ENCODE peak calls at places on chromosomes 11 and 22, in five cellular contexts. One of them, this sample, is unnamed.

GRCh38 chr22:36982136-36982535 is 37.1 kb downstream of the TST start:
- DNase-seq in upper lobe of left lung: no peak
- DNase-seq in brain microvascular endothelial cell: no peak
- DNase-seq in choroid plexus epithelial cell: no peak
- DNase-seq in WTC11: no peak
- DNase-seq in this sample: peak

GRCh38 chr11:129992161-129992944 is 10.3 kb downstream of the PRDM10 start:
- DNase-seq in WTC11: peak
- DNase-seq in brain microvascular endothelial cell: no peak
- DNase-seq in upper lobe of left lung: no peak
- DNase-seq in choroid plexus epithelial cell: peak
- DNase-seq in this sample: no peak

GRCh38 chr11:85685131-85685819 is 720 bp downstream of the CCDC89 start:
- DNase-seq in choroid plexus epithelial cell: no peak
- DNase-seq in WTC11: no peak
- DNase-seq in brain microvascular endothelial cell: no peak
- DNase-seq in upper lobe of left lung: peak
- DNase-seq in this sample: no peak

GRCh38 chr11:115151010-115151409 is 353.2 kb downstream of the CADM1 start:
- DNase-seq in upper lobe of left lung: no peak
- DNase-seq in WTC11: no peak
- DNase-seq in choroid plexus epithelial cell: no peak
- DNase-seq in brain microvascular endothelial cell: no peak
- DNase-seq in this sample: no peak

GRCh38 chr11:129143335-129143734 is 48.8 kb downstream of the ARHGAP32 start:
- DNase-seq in WTC11: no peak
- DNase-seq in choroid plexus epithelial cell: peak
- DNase-seq in upper lobe of left lung: peak
- DNase-seq in brain microvascular endothelial cell: peak
- DNase-seq in this sample: peak

GRCh38 chr11:12827929-12828812 is 153.9 kb downstream of the TEAD1 start:
- DNase-seq in brain microvascular endothelial cell: peak
- DNase-seq in choroid plexus epithelial cell: peak
- DNase-seq in upper lobe of left lung: no peak
- DNase-seq in WTC11: no peak
- DNase-seq in this sample: peak

GRCh38 chr11:11977206-11977938 is 31.1 kb downstream of the DKK3 start:
- DNase-seq in brain microvascular endothelial cell: peak
- DNase-seq in choroid plexus epithelial cell: peak
- DNase-seq in upper lobe of left lung: no peak
- DNase-seq in WTC11: no peak
- DNase-seq in this sample: peak

GRCh38 chr11:43614214-43614613 is 66.3 kb upstream of the HSD17B12 start:
- DNase-seq in brain microvascular endothelial cell: no peak
- DNase-seq in WTC11: no peak
- DNase-seq in upper lobe of left lung: no peak
- DNase-seq in choroid plexus epithelial cell: no peak
- DNase-seq in this sample: no peak

GRCh38 chr11:73976451-73977151 is 6.0 kb downstream of the UCP2 start:
- DNase-seq in WTC11: no peak
- DNase-seq in brain microvascular endothelial cell: no peak
- DNase-seq in upper lobe of left lung: no peak
- DNase-seq in choroid plexus epithelial cell: no peak
- DNase-seq in this sample: no peak

GRCh38 chr11:2752923-2753322 is 53.1 kb upstream of the KCNQ1OT1 start:
- DNase-seq in brain microvascular endothelial cell: no peak
- DNase-seq in WTC11: no peak
- DNase-seq in upper lobe of left lung: no peak
- DNase-seq in choroid plexus epithelial cell: no peak
- DNase-seq in this sample: no peak

DNA sequence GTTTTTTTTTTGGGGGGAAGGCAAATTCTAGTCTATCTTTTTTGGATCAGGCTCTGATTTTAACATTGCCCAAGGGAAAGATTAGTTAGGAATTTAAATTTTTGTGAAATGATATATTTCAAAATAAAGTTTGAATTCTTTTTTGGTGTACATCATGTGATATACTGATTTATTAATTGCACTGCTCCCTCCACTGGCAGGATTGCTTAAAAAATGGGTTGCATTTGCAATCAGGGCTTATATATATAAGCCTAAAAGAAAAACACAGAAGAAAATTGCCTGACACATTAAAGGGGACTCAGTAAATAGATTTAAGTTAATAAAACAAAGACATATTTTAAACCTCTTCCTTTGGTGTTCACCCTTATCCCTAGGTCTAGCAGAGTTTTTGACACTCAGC is 1.2 kb downstream of the DYNC2H1 start:
- DNase-seq in upper lobe of left lung: no peak
- DNase-seq in choroid plexus epithelial cell: peak
- DNase-seq in WTC11: no peak
- DNase-seq in brain microvascular endothelial cell: peak
- DNase-seq in this sample: peak
- TF ChIP-seq CTCF in upper lobe of left lung: no peak
- TF ChIP-seq CTCF in choroid plexus epithelial cell: peak
- TF ChIP-seq CTCF in WTC11: no peak
- TF ChIP-seq CTCF in brain microvascular endothelial cell: peak
- TF ChIP-seq CTCF in this sample: peak

GRCh38 chr11:10181811-10182210 is 112.2 kb downstream of the SBF2 start:
- DNase-seq in WTC11: no peak
- DNase-seq in brain microvascular endothelial cell: no peak
- DNase-seq in choroid plexus epithelial cell: peak
- DNase-seq in upper lobe of left lung: no peak
- DNase-seq in this sample: peak
- TF ChIP-seq CTCF in WTC11: no peak
- TF ChIP-seq CTCF in brain microvascular endothelial cell: no peak
- TF ChIP-seq CTCF in choroid plexus epithelial cell: peak
- TF ChIP-seq CTCF in upper lobe of left lung: peak
- TF ChIP-seq CTCF in this sample: peak

GRCh38 chr22:46115755-46116490 is 34.4 kb upstream of the PPARA start:
- DNase-seq in brain microvascular endothelial cell: no peak
- DNase-seq in upper lobe of left lung: peak
- DNase-seq in choroid plexus epithelial cell: no peak
- DNase-seq in WTC11: no peak
- DNase-seq in this sample: no peak

GRCh38 chr22:46113110-46113909 is 37.0 kb upstream of the PPARA start:
- DNase-seq in brain microvascular endothelial cell: no peak
- DNase-seq in upper lobe of left lung: no peak
- DNase-seq in WTC11: no peak
- DNase-seq in choroid plexus epithelial cell: no peak
- DNase-seq in this sample: no peak

GRCh38 chr22:46113910-46114517 is 36.3 kb upstream of the PPARA start:
- DNase-seq in choroid plexus epithelial cell: no peak
- DNase-seq in brain microvascular endothelial cell: no peak
- DNase-seq in WTC11: no peak
- DNase-seq in upper lobe of left lung: peak
- DNase-seq in this sample: no peak

GRCh38 chr22:46115388-46115678 is 35.0 kb upstream of the PPARA start:
- DNase-seq in brain microvascular endothelial cell: no peak
- DNase-seq in choroid plexus epithelial cell: no peak
- DNase-seq in WTC11: no peak
- DNase-seq in upper lobe of left lung: no peak
- DNase-seq in this sample: no peak

GRCh38 chr22:46114518-46115387 is 35.6 kb upstream of the PPARA start:
- DNase-seq in WTC11: no peak
- DNase-seq in brain microvascular endothelial cell: no peak
- DNase-seq in choroid plexus epithelial cell: no peak
- DNase-seq in upper lobe of left lung: peak
- DNase-seq in this sample: no peak
- TF ChIP-seq CTCF in WTC11: no peak
- TF ChIP-seq CTCF in brain microvascular endothelial cell: no peak
- TF ChIP-seq CTCF in choroid plexus epithelial cell: no peak
- TF ChIP-seq CTCF in upper lobe of left lung: peak
- TF ChIP-seq CTCF in this sample: no peak

DNA sequence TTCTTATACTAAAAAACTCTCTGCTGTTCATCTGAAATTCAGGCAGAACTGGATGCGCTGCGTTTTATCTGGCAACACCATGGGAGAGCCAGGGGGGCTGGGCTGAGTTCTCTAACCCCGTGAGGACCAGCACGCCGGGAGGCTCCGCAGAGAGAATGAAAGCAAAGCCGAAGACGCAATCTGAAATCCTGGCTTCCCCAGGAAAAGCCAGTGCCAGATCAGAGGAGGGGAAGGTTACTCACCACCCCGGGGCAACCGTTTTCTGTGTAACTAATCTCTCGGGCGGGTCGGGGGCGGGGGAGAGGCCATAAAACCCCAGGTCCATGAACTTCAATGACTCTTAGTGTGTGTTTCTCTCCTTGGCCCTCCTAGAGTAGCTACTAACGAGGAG is 99.4 kb downstream of the SHANK2 start:
- DNase-seq in choroid plexus epithelial cell: peak
- DNase-seq in WTC11: peak
- DNase-seq in upper lobe of left lung: no peak
- DNase-seq in brain microvascular endothelial cell: no peak
- DNase-seq in this sample: no peak
- TF ChIP-seq CTCF in choroid plexus epithelial cell: no peak
- TF ChIP-seq CTCF in WTC11: no peak
- TF ChIP-seq CTCF in upper lobe of left lung: no peak
- TF ChIP-seq CTCF in brain microvascular endothelial cell: no peak
- TF ChIP-seq CTCF in this sample: no peak

GRCh38 chr22:39319284-39320170 is at the start of gene RPL3:
- DNase-seq in upper lobe of left lung: peak
- DNase-seq in WTC11: peak
- DNase-seq in choroid plexus epithelial cell: peak
- DNase-seq in brain microvascular endothelial cell: peak
- DNase-seq in this sample: peak
- TF ChIP-seq CTCF in upper lobe of left lung: peak
- TF ChIP-seq CTCF in WTC11: no peak
- TF ChIP-seq CTCF in choroid plexus epithelial cell: peak
- TF ChIP-seq CTCF in brain microvascular endothelial cell: no peak
- TF ChIP-seq CTCF in this sample: peak

GRCh38 chr11:36056160-36056751 is 112.4 kb downstream of the LDLRAD3 start:
- DNase-seq in brain microvascular endothelial cell: peak
- DNase-seq in choroid plexus epithelial cell: peak
- DNase-seq in WTC11: peak
- DNase-seq in upper lobe of left lung: peak
- DNase-seq in this sample: peak
- TF ChIP-seq CTCF in brain microvascular endothelial cell: peak
- TF ChIP-seq CTCF in choroid plexus epithelial cell: peak
- TF ChIP-seq CTCF in WTC11: peak
- TF ChIP-seq CTCF in upper lobe of left lung: peak
- TF ChIP-seq CTCF in this sample: peak

GRCh38 chr11:64694821-64695365 is 28.1 kb downstream of the NRXN2 start:
- DNase-seq in upper lobe of left lung: peak
- DNase-seq in brain microvascular endothelial cell: no peak
- DNase-seq in WTC11: no peak
- DNase-seq in choroid plexus epithelial cell: no peak
- DNase-seq in this sample: peak

GRCh38 chr11:64690235-64690634 is 32.8 kb downstream of the NRXN2 start:
- DNase-seq in brain microvascular endothelial cell: no peak
- DNase-seq in WTC11: no peak
- DNase-seq in choroid plexus epithelial cell: no peak
- DNase-seq in upper lobe of left lung: peak
- DNase-seq in this sample: no peak

GRCh38 chr11:64691543-64691942 is 31.5 kb downstream of the NRXN2 start:
- DNase-seq in WTC11: no peak
- DNase-seq in brain microvascular endothelial cell: no peak
- DNase-seq in choroid plexus epithelial cell: no peak
- DNase-seq in upper lobe of left lung: no peak
- DNase-seq in this sample: no peak

GRCh38 chr11:64694026-64694755 is 28.8 kb downstream of the NRXN2 start:
- DNase-seq in choroid plexus epithelial cell: no peak
- DNase-seq in brain microvascular endothelial cell: no peak
- DNase-seq in WTC11: no peak
- DNase-seq in upper lobe of left lung: peak
- DNase-seq in this sample: no peak

GRCh38 chr11:64692764-64693331 is 30.1 kb downstream of the NRXN2 start:
- DNase-seq in choroid plexus epithelial cell: no peak
- DNase-seq in brain microvascular endothelial cell: no peak
- DNase-seq in WTC11: no peak
- DNase-seq in upper lobe of left lung: peak
- DNase-seq in this sample: no peak
- TF ChIP-seq CTCF in choroid plexus epithelial cell: no peak
- TF ChIP-seq CTCF in brain microvascular endothelial cell: no peak
- TF ChIP-seq CTCF in WTC11: no peak
- TF ChIP-seq CTCF in upper lobe of left lung: no peak
- TF ChIP-seq CTCF in this sample: no peak

This sample was measured in A673.